ENCODE peak calls at places on chromosome 17, in five cellular contexts. One of them, this sample, is unnamed.

GRCh38 chr17:48219605-48220004 is 112.0 kb downstream of the SNX11 start:
- DNase-seq in germinal center: no peak
- DNase-seq in T-cell: no peak
- DNase-seq in smooth muscle cell of the brain vasculature: no peak
- DNase-seq in fibroblast of pulmonary artery: no peak
- DNase-seq in this sample: no peak

GRCh38 chr17:63911041-63911635 is at the start of gene CSHL1:
- DNase-seq in germinal center: no peak
- DNase-seq in T-cell: no peak
- DNase-seq in smooth muscle cell of the brain vasculature: no peak
- DNase-seq in fibroblast of pulmonary artery: no peak
- DNase-seq in this sample: no peak

GRCh38 chr17:47324224-47325020 is 667 bp downstream of the EFCAB13 start:
- DNase-seq in germinal center: peak; percentile 49
- DNase-seq in T-cell: peak; percentile 36
- DNase-seq in smooth muscle cell of the brain vasculature: no peak
- DNase-seq in fibroblast of pulmonary artery: peak; percentile 57
- DNase-seq in this sample: peak; percentile 41

GRCh38 chr17:62206550-62206949 is 141.5 kb upstream of the MED13 start:
- DNase-seq in germinal center: no peak
- DNase-seq in T-cell: no peak
- DNase-seq in smooth muscle cell of the brain vasculature: no peak
- DNase-seq in fibroblast of pulmonary artery: no peak
- DNase-seq in this sample: no peak

GRCh38 chr17:39001703-39002637 is 34.8 kb upstream of the FBXO47 start:
- DNase-seq in germinal center: no peak
- DNase-seq in T-cell: no peak
- DNase-seq in smooth muscle cell of the brain vasculature: no peak
- DNase-seq in fibroblast of pulmonary artery: peak; percentile 87
- DNase-seq in this sample: peak; percentile 62

GRCh38 chr17:50420419-50421112 is 5.5 kb upstream of the ACSF2 start:
- DNase-seq in germinal center: no peak
- DNase-seq in T-cell: no peak
- DNase-seq in smooth muscle cell of the brain vasculature: no peak
- DNase-seq in fibroblast of pulmonary artery: peak; percentile 48
- DNase-seq in this sample: peak; percentile 56

GRCh38 chr17:38559880-38560230 is 45.9 kb downstream of the SRCIN1 start:
- DNase-seq in germinal center: no peak
- DNase-seq in T-cell: no peak
- DNase-seq in smooth muscle cell of the brain vasculature: no peak
- DNase-seq in fibroblast of pulmonary artery: no peak
- DNase-seq in this sample: no peak

GRCh38 chr17:948284-948852 is 31.2 kb downstream of the NXN start:
- DNase-seq in germinal center: no peak
- DNase-seq in T-cell: no peak
- DNase-seq in smooth muscle cell of the brain vasculature: no peak
- DNase-seq in fibroblast of pulmonary artery: no peak
- DNase-seq in this sample: peak; percentile 56

GRCh38 chr17:81959362-81960129 is 1.4 kb downstream of the NOTUM start:
- DNase-seq in germinal center: peak; percentile 74
- DNase-seq in T-cell: peak; percentile 68
- DNase-seq in smooth muscle cell of the brain vasculature: no peak
- DNase-seq in fibroblast of pulmonary artery: peak; percentile 36
- DNase-seq in this sample: peak; percentile 39

GRCh38 chr17:17836818-17837379 is at the start of gene SREBF1:
- DNase-seq in germinal center: peak; percentile 87
- DNase-seq in T-cell: peak; percentile 50
- DNase-seq in smooth muscle cell of the brain vasculature: no peak
- DNase-seq in fibroblast of pulmonary artery: peak; percentile 44
- DNase-seq in this sample: peak; percentile 53

GRCh38 chr17:77728022-77728671 is 230.4 kb upstream of the TNRC6C start:
- DNase-seq in germinal center: no peak
- DNase-seq in T-cell: no peak
- DNase-seq in smooth muscle cell of the brain vasculature: no peak
- DNase-seq in fibroblast of pulmonary artery: no peak
- DNase-seq in this sample: peak; percentile 7

GRCh38 chr17:38898812-38899348 is 26.5 kb upstream of the LASP1NB start:
- DNase-seq in germinal center: peak; percentile 81
- DNase-seq in T-cell: peak; percentile 78
- DNase-seq in smooth muscle cell of the brain vasculature: no peak
- DNase-seq in fibroblast of pulmonary artery: peak; percentile 31
- DNase-seq in this sample: peak; percentile 56

GRCh38 chr17:37106049-37106448 is 157.3 kb downstream of the AATF start:
- DNase-seq in germinal center: no peak
- DNase-seq in T-cell: no peak
- DNase-seq in smooth muscle cell of the brain vasculature: no peak
- DNase-seq in fibroblast of pulmonary artery: no peak
- DNase-seq in this sample: no peak

This sample was measured in iris pigment epithelial cell.